ENCODE peak calls at places on chromosomes 12 and 14, in ten cellular contexts. S is kidney epithelial cell, E is sigmoid colon, M is upper lobe of right lung, X is brain microvascular endothelial cell, I is PC-9, A is GM12878, L is spleen, J is DND-41, D is left ventricle myocardium inferior. N is an unnamed sample.

GRCh38 chr14:100673085-100673806 is 53.4 kb upstream of the DLK1 start:
- DNase-seq in M (peak; percentile 77), J (peak; percentile 37), A (no peak), X (no peak), L (no peak), S (no peak), I (no peak), E (no peak), D (no peak), N (no peak)

GRCh38 chr14:103611215-103611614 is 17.8 kb upstream of the KLC1 start:
- DNase-seq in J (no peak), A (no peak), D (no peak), S (no peak), I (no peak), L (no peak), M (no peak), E (no peak), X (no peak), N (no peak)

GRCh38 chr12:131850856-131851559 is 22.8 kb downstream of the MMP17 start:
- DNase-seq in L (peak; percentile 66), D (no peak), X (no peak), A (no peak), S (no peak), E (no peak), J (peak; percentile 17), M (no peak), I (peak; percentile 83), N (no peak)

GRCh38 chr12:51405801-51406207 is 14.6 kb upstream of the GALNT6 start:
- DNase-seq in S (no peak), J (no peak), M (no peak), D (no peak), X (no peak), I (no peak), A (no peak), L (no peak), E (no peak), N (no peak)

GRCh38 chr14:96904201-96904600 is 107.0 kb downstream of the VRK1 start:
- DNase-seq in M (no peak), L (no peak), S (no peak), D (no peak), A (no peak), X (no peak), E (no peak), I (no peak), J (no peak), N (no peak)

GRCh38 chr12:46430340-46430948 is 57.9 kb upstream of the SLC38A2 start:
- DNase-seq in L (no peak), S (peak; percentile 80), M (no peak), X (peak; percentile 81), I (peak; percentile 28), D (no peak), J (peak; percentile 26), A (peak; percentile 64), E (no peak), N (peak; percentile 48)

GRCh38 chr12:69905801-69906200 is 80.8 kb downstream of the MYRFL start:
- DNase-seq in J (no peak), S (no peak), E (no peak), M (no peak), L (no peak), I (no peak), A (no peak), D (no peak), X (no peak), N (no peak)

GRCh38 chr12:58419905-58420304 is 478.5 kb downstream of the ATP23 start:
- DNase-seq in I (no peak), M (no peak), A (no peak), J (no peak), S (no peak), D (no peak), E (no peak), L (no peak), X (no peak), N (no peak)

GRCh38 chr14:72884386-72884785 is 9.5 kb downstream of the DPF3 start:
- DNase-seq in S (no peak), D (no peak), M (no peak), E (no peak), J (no peak), A (no peak), X (no peak), L (no peak), I (no peak), N (no peak)

DNA sequence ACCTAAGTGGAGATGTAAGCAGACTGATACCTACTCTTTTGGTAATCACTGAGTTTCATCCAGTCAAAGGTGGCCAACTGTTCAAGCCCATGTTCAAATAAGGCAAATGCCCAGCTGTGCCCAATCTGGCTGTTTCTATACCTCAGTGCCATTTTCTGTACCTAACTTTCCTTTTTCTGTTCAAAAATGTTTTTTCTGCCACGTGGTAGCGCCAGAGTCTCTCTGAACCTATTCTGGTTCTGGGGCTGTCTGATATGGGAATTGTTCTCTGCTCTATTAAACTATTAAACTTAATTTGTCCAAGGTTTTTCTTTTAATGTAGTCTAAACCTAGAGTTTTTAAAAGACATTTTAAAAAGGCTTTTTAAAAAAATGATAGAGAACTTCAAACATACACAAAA is 391.2 kb downstream of the NOVA1 start:
- DNase-seq in L (no peak), M (no peak), J (no peak), E (no peak), D (no peak), A (no peak), S (no peak), X (no peak), I (no peak), N (no peak)
- TF ChIP-seq CTCF in L (no peak), M (no peak), J (no peak), E (no peak), D (no peak), A (no peak), S (no peak), X (no peak), I (no peak), N (no peak)

GRCh38 chr14:23093104-23093503 is 1.8 kb downstream of the ACIN1 start:
- DNase-seq in I (no peak), L (no peak), S (no peak), A (no peak), X (no peak), M (no peak), D (no peak), E (no peak), J (no peak), N (no peak)
- H3K4me3 ChIP-seq in I (peak overlapping the region; percentile 98), L (no peak overlapping the region), S (no peak overlapping the region), A (peak overlapping the region; percentile 92), X (no peak overlapping the region), M (no peak overlapping the region), D (peak overlapping the region; percentile 90), E (no peak overlapping the region), J (no peak overlapping the region), N (peak overlapping the region; percentile 89)

GRCh38 chr12:9049520-9050133 is 60.3 kb downstream of the KLRG1 start:
- DNase-seq in X (peak; percentile 39), I (peak; percentile 34), E (no peak), A (no peak), L (no peak), S (no peak), D (no peak), J (peak; percentile 19), M (no peak), N (no peak)
- TF ChIP-seq CTCF in X (peak; percentile 47), I (peak; percentile 80), E (no peak), A (peak; percentile 50), L (peak; percentile 29), S (peak; percentile 41), D (peak; percentile 64), J (peak; percentile 67), M (peak; percentile 58), N (peak; percentile 53)

DNA sequence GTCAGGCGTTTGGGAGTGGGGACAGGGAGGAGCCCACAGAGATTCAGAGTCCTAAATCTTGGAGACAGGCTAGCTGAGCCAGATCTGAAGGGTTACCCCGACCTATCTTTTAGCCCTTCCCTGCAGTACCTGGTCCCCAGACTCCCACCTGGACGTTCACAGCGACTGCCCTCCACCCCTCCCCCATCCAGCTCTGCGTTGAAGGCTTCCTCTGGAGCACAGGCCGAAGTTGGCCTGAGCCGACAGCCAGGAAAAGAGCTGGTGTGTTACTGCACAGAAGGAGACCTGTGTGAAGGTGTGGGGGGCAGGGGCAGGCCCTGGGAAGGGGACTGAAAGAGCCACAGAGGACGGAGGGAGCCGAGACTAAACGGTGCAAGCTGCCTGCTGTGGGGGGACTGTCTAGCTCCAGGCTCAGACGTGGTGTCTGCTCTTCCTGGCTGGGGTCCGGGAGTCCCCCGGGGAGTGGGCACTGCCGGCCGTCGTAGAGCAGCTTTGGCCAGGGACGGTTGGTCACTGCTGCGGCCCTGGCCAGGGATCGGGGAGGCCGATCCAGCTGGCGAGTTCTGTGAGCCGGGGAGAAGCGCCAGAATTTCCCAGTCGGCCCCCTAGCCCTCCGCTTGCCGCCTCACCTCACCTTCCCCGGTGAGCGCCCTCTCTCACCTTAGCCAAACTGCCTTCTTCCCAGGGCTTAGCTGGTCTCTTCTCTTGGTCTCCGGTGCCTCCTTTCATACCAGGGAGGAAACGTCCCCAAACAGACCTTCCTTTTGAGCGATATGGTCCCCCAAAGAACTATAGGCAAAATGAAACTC is 869 bp upstream of the COL2A1 start:
- DNase-seq in I (no peak), L (no peak), S (no peak), M (no peak), J (no peak), E (no peak), A (no peak), D (no peak), X (no peak), N (no peak)
- H3K4me3 ChIP-seq in I (no peak overlapping the region), L (no peak overlapping the region), S (no peak overlapping the region), M (no peak overlapping the region), J (no peak overlapping the region), E (no peak overlapping the region), A (no peak overlapping the region), D (peak overlapping the region; percentile 70), X (no peak overlapping the region), N (no peak overlapping the region)